ENCODE peak calls at places on chromosomes 4 and X, in four cellular contexts. M is HepG2, T is GM12878, C is K562. K is an unnamed sample.

GRCh38 chrX:151982217-151982616 is 7.7 kb upstream of the GABRE start:
- DNase-seq in M (peak), T (no peak), C (peak), K (no peak)

GRCh38 chr4:70842761-70843435 is 3.2 kb upstream of the GRSF1 start:
- DNase-seq in M (peak), T (no peak), C (no peak), K (no peak)

GRCh38 chrX:77628294-77629025 is 157.6 kb downstream of the ATRX start:
- DNase-seq in M (no peak), T (no peak), C (no peak), K (no peak)

GRCh38 chr4:152536545-152537182 is 772 bp upstream of the FBXW7 start:
- DNase-seq in M (peak), T (no peak), C (peak), K (no peak)

GRCh38 chr4:163591614-163592020 is 97.1 kb downstream of the TMA16 start:
- DNase-seq in M (no peak), T (peak), C (no peak), K (no peak)

GRCh38 chr4:94126669-94127068 is 81.0 kb upstream of the SMARCAD1 start:
- DNase-seq in M (peak), T (no peak), C (no peak), K (no peak)

GRCh38 chr4:137310593-137311490 is 221.5 kb downstream of the PCDH18 start:
- DNase-seq in M (no peak), T (no peak), C (no peak), K (no peak)

GRCh38 chr4:105182211-105182610 is 35.5 kb downstream of the TET2 start:
- DNase-seq in M (no peak), T (no peak), C (no peak), K (no peak)

GRCh38 chrX:57227691-57228090 is 58.8 kb upstream of the FAAH2 start:
- DNase-seq in M (no peak), T (no peak), C (peak), K (no peak)

GRCh38 chrX:19063030-19063429 is 59.2 kb downstream of the ADGRG2 start:
- DNase-seq in M (no peak), T (no peak), C (no peak), K (no peak)

GRCh38 chr4:169238445-169238844 is 32.3 kb downstream of the SH3RF1 start:
- DNase-seq in M (no peak), T (no peak), C (no peak), K (no peak)

GRCh38 chrX:1592863-1593201 is 1.4 kb downstream of the AKAP17A start:
- DNase-seq in M (no peak), T (no peak), C (peak), K (no peak)

GRCh38 chrX:134721766-134722532 is 63.7 kb upstream of the PLAC1 start:
- DNase-seq in M (no peak), T (no peak), C (no peak), K (no peak)

GRCh38 chrX:153157450-153157849 is 21.6 kb upstream of the MAGEA1 start:
- DNase-seq in M (no peak), T (no peak), C (no peak), K (no peak)

GRCh38 chrX:150223176-150224015 is 139.7 kb upstream of the MAMLD1 start:
- DNase-seq in M (no peak), T (no peak), C (no peak), K (no peak)

GRCh38 chr4:138414202-138414601 is 172.1 kb upstream of the SLC7A11 start:
- DNase-seq in M (no peak), T (no peak), C (no peak), K (no peak)

GRCh38 chr4:108360857-108361820 is 192.4 kb upstream of the LEF1 start:
- DNase-seq in M (no peak), T (no peak), C (peak), K (peak)

GRCh38 chr4:94577136-94577535 is 125.4 kb downstream of the PDLIM5 start:
- DNase-seq in M (no peak), T (no peak), C (no peak), K (no peak)

GRCh38 chr4:175635513-175635912 is 176.6 kb downstream of the GPM6A start:
- DNase-seq in M (no peak), T (no peak), C (no peak), K (no peak)

GRCh38 chrX:140091276-140091886 is 126.1 kb upstream of the CXorf66 start:
- DNase-seq in M (no peak), T (no peak), C (peak), K (peak)

GRCh38 chrX:21840199-21840557 is 761 bp downstream of the MBTPS2 start:
- DNase-seq in M (no peak), T (no peak), C (no peak), K (no peak)

GRCh38 chrX:9272166-9272565 is 192.7 kb upstream of the TBL1X start:
- DNase-seq in M (no peak), T (no peak), C (no peak), K (no peak)

GRCh38 chr4:103032575-103032974 is 13.1 kb upstream of the SLC9B1 start:
- DNase-seq in M (peak), T (no peak), C (peak), K (no peak)

GRCh38 chr4:116499-116898 is 7.8 kb upstream of the ZNF718 start:
- DNase-seq in M (no peak), T (no peak), C (no peak), K (no peak)

GRCh38 chr4:142098900-142099299 is 462.5 kb downstream of the IL15 start:
- DNase-seq in M (no peak), T (no peak), C (no peak), K (no peak)

GRCh38 chr4:54064317-54065275 is at the start of gene CHIC2:
- DNase-seq in M (peak), T (peak), C (peak), K (peak)

GRCh38 chr4:98706200-98706813 is 47.9 kb upstream of the TSPAN5 start:
- DNase-seq in M (no peak), T (no peak), C (no peak), K (no peak)

GRCh38 chr4:140343303-140343702 is 30.1 kb upstream of the SCOC start:
- DNase-seq in M (no peak), T (no peak), C (no peak), K (no peak)

GRCh38 chrX:74180716-74181115 is 123.3 kb upstream of the ZCCHC13 start:
- DNase-seq in M (no peak), T (no peak), C (no peak), K (no peak)

GRCh38 chr4:76811604-76812412 is 86.1 kb downstream of the SOWAHB start:
- DNase-seq in M (no peak), T (no peak), C (no peak), K (no peak)

GRCh38 chr4:86482851-86483490 is 111.1 kb upstream of the PTPN13 start:
- DNase-seq in M (no peak), T (no peak), C (no peak), K (peak)

GRCh38 chrX:71536285-71536684 is 3.4 kb downstream of the OGT start:
- DNase-seq in M (no peak), T (no peak), C (no peak), K (no peak)

GRCh38 chr4:129240816-129241215 is 144.9 kb downstream of the C4orf33 start:
- DNase-seq in M (no peak), T (no peak), C (no peak), K (no peak)

GRCh38 chr4:20422398-20422797 is 170.7 kb downstream of the SLIT2 start:
- DNase-seq in M (peak), T (no peak), C (peak), K (peak)

DNA sequence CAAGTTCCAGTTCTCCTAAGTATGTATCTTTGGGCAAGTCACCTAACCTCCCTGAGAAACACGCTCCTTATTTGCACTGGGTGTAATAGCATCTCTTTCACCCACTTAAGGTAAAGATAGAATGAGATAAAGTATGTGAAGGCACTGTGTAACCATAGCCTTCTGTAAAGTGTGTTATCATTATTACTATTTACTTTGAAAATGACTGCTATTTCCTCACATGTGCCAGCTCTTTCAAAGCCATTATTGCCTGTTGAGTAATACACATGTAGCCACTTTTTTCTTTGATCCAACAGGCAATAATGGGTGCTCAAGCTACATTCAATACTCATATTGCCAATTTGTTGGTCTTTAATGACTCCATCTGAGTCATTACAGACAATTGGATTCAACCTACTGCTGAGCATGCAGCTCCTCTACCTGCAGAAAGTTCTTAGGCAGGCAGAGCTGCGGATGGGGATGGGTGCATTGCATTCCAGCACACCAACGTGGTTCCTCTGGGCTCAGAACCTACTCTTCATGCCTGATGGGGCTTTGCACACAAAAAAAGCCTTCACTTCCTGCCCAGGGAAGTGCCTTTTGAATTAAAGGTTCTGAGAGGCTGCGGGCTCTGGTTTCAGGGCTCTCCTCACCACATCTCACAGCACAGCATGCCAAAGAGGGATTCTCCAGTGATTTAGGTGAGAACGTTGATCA is 9.7 kb downstream of the PTCHD1 start:
- DNase-seq in M (no peak), T (no peak), C (no peak), K (no peak)
- TF ChIP-seq HDAC2 in M (no peak), T (no peak), C (no peak), K (no peak)

DNA sequence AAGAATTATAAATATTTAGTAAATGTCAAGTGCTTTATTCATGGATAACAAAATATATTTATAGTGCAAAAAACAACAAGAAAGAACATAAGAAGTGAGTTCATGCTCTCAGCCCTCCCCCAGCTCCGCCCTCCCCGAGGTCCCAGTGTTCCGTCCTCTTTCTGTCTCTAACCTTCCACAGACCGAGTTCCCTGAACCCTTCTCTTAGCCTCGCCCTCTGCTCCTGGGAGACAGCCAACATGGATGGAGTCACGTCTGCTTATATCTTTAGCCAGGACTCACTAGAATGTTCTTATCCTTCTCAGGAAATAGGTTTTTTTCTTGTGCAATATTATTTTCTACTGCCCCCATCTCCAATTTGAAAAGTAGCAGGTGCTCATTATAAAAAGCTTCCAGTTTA is 40.1 kb upstream of the HELT start:
- DNase-seq in M (no peak), T (no peak), C (no peak), K (no peak)
- TF ChIP-seq HDAC6 in M (no peak), T (no peak), C (no peak), K (no peak)

DNA sequence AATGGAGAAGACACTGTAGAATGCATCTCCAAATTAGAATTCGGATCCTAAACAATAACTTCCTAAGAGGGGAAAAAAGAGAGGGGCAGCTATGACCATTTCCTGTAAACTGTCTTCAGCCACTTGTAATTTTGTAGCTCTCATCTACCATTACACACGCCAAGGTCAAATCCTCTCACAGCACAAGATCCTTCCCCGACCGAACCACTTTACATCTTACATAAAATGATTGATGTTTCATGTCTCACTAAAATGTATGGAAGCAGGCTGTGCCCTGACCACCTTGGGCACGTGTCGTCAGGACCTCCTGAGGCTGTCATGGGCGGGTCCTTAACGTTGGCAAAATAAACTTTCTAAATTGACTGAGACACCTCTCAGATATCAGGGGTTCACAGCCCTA is 24.1 kb upstream of the PBDC1 start:
- DNase-seq in M (peak), T (peak), C (no peak), K (peak)
- TF ChIP-seq HDAC2 in M (no peak), T (no peak), C (no peak), K (no peak)

DNA sequence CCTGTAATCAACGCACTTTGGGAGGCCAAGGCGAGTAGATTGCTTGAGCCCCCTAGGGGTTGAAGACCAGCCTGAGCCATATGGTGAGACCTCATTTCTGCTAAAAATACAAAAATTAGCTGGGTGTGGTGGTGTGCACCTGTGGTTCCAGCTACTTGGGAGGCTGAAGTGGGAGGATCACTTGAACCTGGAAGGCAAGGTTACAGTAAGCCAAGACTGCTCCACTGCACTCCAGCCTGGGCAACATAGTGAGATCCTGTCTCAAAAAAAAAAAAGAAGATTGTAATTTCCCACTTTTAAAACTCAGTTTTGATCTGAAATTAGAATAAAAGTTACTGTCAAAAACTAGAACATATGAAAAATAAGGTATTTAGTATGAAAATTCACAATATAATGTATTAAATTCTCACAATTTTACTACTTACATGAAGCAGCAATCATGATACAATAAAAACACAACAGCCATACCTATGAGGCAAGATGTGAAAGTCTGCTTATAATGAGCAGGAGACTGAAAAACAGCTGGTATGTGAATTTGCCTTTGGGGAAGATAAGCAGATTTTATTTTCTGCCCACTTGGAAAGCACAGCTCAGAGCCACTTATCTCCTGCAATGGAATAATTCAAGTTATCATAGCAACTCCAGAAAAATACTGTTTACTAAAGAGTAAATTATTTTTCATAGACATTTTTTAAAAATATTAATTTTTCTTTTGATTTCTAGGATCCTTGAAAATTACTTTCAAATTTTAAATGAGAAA is 50.6 kb downstream of the ZGRF1 start:
- DNase-seq in M (no peak), T (no peak), C (no peak), K (no peak)
- TF ChIP-seq HDAC6 in M (no peak), T (no peak), C (no peak), K (no peak)

DNA sequence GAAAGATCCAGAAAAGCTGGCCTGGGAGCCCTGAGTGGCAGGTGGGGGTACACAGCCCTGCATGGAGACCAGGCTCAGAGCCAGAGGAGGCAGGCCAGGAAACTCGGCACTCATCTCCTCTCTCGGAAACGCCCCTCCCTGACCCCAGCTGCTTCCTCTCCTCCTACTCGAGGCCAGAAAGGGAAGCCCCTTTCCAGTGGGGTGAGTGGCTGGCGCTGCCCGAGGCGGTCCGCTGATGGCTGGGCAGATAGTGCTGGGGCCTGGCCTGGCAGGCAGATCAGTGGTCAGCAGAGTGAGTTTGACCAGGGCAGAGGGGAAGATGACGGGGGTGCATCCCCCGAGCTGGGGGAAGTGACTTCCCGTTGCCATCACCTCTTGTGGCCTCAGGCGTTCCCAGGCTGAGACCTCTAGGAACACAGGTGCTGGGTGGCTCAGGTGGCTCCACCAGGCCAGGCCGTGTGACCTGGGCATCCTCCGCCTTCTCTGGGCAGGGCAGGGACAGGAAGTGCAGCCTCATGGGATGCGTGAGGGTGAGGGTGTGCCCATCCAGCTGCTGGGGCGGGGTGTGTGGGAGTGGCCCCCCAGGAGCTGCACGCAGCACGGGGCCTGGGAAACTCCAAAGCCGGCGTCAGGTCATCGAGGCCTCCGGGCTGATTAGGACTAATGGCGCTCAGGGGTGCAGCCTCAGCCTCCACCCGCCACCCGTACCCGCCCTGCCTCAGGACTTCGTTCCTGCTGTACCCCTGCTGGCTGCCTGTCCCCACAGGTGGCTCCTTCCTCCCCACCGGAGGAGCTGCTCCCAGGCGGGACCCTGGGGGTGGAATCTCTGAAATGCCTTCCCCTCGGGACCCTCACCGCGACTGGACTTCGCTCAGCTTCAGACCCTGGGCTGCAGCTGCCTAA is 5.8 kb downstream of the SH3BP2 start:
- DNase-seq in M (no peak), T (no peak), C (no peak), K (no peak)
- TF ChIP-seq HDAC2 in M (no peak), T (no peak), C (no peak), K (no peak)

DNA sequence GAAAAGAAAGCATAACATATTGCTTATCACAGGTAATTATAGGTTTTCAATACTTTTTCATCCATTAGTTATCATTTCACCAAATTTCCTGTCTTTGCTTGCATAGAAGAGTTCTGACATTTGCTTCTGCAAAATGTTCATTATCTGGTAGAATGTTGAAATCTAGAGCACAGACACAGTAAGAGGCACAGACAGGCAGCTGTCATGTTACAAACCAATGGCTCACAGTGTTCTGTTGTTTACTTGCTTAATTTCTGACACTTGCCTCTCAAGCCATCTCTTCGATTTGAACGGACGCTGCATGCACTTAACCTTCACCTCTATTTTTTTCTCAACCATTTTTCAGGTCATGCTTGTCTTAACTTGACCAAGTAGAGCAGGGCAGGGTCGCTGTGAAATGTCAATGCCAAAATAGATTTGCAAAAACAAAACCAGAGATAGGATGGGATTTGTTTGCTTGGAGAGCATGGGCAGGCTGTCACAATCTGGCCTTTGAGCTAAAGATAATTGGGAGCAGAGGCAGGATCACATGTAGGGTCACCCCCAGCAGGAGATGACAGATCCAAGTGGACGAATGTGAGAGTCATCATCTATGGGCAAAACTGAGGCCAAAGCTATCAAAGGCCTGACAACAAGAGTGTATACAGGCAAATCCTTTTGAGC is 292.3 kb downstream of the SMARCA1 start:
- DNase-seq in M (peak), T (no peak), C (no peak), K (no peak)
- TF ChIP-seq HDAC6 in M (no peak), T (no peak), C (no peak), K (no peak)